ENCODE peak calls at places on chromosome 17, in nine cellular contexts. T is osteocyte; J is amniotic stem cell; W is thoracic aorta; Z is progenitor cell of endocrine pancreas; O is esophagus squamous epithelium; R is AG20443; C is effector memory CD4-positive, alpha-beta T cell; E is HEK293T. H is an unnamed sample.

GRCh38 chr17:79619196-79619595 is 8.3 kb upstream of the RBFOX3 start:
- DNase-seq in T (peak), J (no peak), W (no peak), Z (no peak), O (no peak), R (no peak), C (no peak), E (no peak), H (no peak)

GRCh38 chr17:9205520-9206159 is 184.3 kb downstream of the NTN1 start:
- DNase-seq in T (no peak), J (no peak), W (no peak), Z (no peak), O (no peak), R (no peak), C (no peak), E (no peak), H (no peak)

GRCh38 chr17:60695960-60696359 is 18.3 kb downstream of the BCAS3 start:
- DNase-seq in T (no peak), J (no peak), W (no peak), Z (no peak), O (no peak), R (peak), C (no peak), E (no peak), H (no peak)

GRCh38 chr17:65495255-65496060 is 66.0 kb downstream of the AXIN2 start:
- DNase-seq in T (no peak), J (no peak), W (no peak), Z (peak), O (no peak), R (no peak), C (no peak), E (no peak), H (peak)

GRCh38 chr17:76831316-76831715 is 36.9 kb upstream of the MGAT5B start:
- DNase-seq in T (no peak), J (no peak), W (no peak), Z (no peak), O (no peak), R (no peak), C (no peak), E (no peak), H (no peak)

GRCh38 chr17:50883850-50884291 is 17.7 kb upstream of the TOB1 start:
- DNase-seq in T (peak), J (no peak), W (no peak), Z (no peak), O (no peak), R (no peak), C (no peak), E (no peak), H (peak)

GRCh38 chr17:51647873-51648272 is 387.5 kb downstream of the UTP18 start:
- DNase-seq in T (no peak), J (no peak), W (no peak), Z (no peak), O (no peak), R (no peak), C (no peak), E (no peak), H (no peak)

GRCh38 chr17:43215341-43215740 is 3.7 kb downstream of the TMEM106A start:
- DNase-seq in T (no peak), J (no peak), W (no peak), Z (no peak), O (no peak), R (no peak), C (no peak), E (no peak), H (no peak)

GRCh38 chr17:68570531-68570930 is 30.6 kb downstream of the FAM20A start:
- DNase-seq in T (no peak), J (no peak), W (no peak), Z (no peak), O (no peak), R (no peak), C (no peak), E (no peak), H (no peak)

GRCh38 chr17:50196826-50197225 is 4.6 kb downstream of the COL1A1 start:
- DNase-seq in T (no peak), J (no peak), W (no peak), Z (no peak), O (no peak), R (no peak), C (no peak), E (no peak), H (no peak)

GRCh38 chr17:47726796-47727703 is 6.0 kb upstream of the TBX21 start:
- DNase-seq in T (no peak), J (no peak), W (no peak), Z (no peak), O (no peak), R (no peak), C (no peak), E (no peak), H (no peak)

GRCh38 chr17:58144801-58145200 is 3.4 kb upstream of the OR4D1 start:
- DNase-seq in T (no peak), J (no peak), W (no peak), Z (no peak), O (no peak), R (no peak), C (no peak), E (no peak), H (no peak)

GRCh38 chr17:1561420-1562177 is 993 bp downstream of the PITPNA start:
- DNase-seq in T (no peak), J (no peak), W (no peak), Z (peak), O (no peak), R (peak), C (no peak), E (peak), H (no peak)

GRCh38 chr17:13266596-13266995 is 248.8 kb upstream of the ELAC2 start:
- DNase-seq in T (no peak), J (no peak), W (no peak), Z (no peak), O (no peak), R (peak), C (no peak), E (no peak), H (no peak)

GRCh38 chr17:1142503-1143095 is 37.2 kb downstream of the ABR start:
- DNase-seq in T (no peak), J (no peak), W (no peak), Z (no peak), O (no peak), R (no peak), C (no peak), E (no peak), H (no peak)

GRCh38 chr17:19268611-19269010 is 31.4 kb downstream of the EPN2 start:
- DNase-seq in T (no peak), J (no peak), W (no peak), Z (no peak), O (no peak), R (no peak), C (no peak), E (no peak), H (no peak)

GRCh38 chr17:50423553-50424159 is 2.4 kb upstream of the ACSF2 start:
- DNase-seq in T (no peak), J (no peak), W (no peak), Z (no peak), O (no peak), R (peak), C (no peak), E (peak), H (peak)

GRCh38 chr17:39018267-39019134 is 51.3 kb upstream of the FBXO47 start:
- DNase-seq in T (no peak), J (no peak), W (no peak), Z (no peak), O (no peak), R (no peak), C (no peak), E (no peak), H (peak)

GRCh38 chr17:62735027-62735651 is 73.0 kb downstream of the MARCHF10 start:
- DNase-seq in T (no peak), J (no peak), W (no peak), Z (no peak), O (no peak), R (no peak), C (no peak), E (no peak), H (no peak)

GRCh38 chr17:39236981-39237441 is 11.3 kb upstream of the STAC2 start:
- DNase-seq in T (no peak), J (no peak), W (no peak), Z (no peak), O (no peak), R (no peak), C (no peak), E (no peak), H (peak)

GRCh38 chr17:77462101-77462500 is 321.3 kb downstream of the SEC14L1 start:
- DNase-seq in T (no peak), J (no peak), W (no peak), Z (no peak), O (no peak), R (no peak), C (no peak), E (no peak), H (no peak)

GRCh38 chr17:43410557-43411368 is 12.0 kb downstream of the ARL4D start:
- DNase-seq in T (no peak), J (no peak), W (no peak), Z (no peak), O (no peak), R (peak), C (no peak), E (no peak), H (peak)

GRCh38 chr17:43468746-43469544 is 14.8 kb upstream of the DHX8 start:
- DNase-seq in T (no peak), J (peak), W (no peak), Z (no peak), O (no peak), R (peak), C (no peak), E (no peak), H (no peak)

GRCh38 chr17:59378621-59379194 is 47.3 kb downstream of the YPEL2 start:
- DNase-seq in T (no peak), J (peak), W (no peak), Z (no peak), O (no peak), R (peak), C (no peak), E (no peak), H (peak)

GRCh38 chr17:40937384-40937819 is at the start of gene KRT23:
- DNase-seq in T (no peak), J (no peak), W (no peak), Z (no peak), O (no peak), R (no peak), C (no peak), E (no peak), H (peak)

GRCh38 chr17:79887451-79887991 is 48.3 kb upstream of the CBX4 start:
- DNase-seq in T (no peak), J (no peak), W (no peak), Z (no peak), O (no peak), R (no peak), C (no peak), E (no peak), H (no peak)

GRCh38 chr17:29393451-29393850 is 3.3 kb downstream of the TAOK1 start:
- DNase-seq in T (no peak), J (no peak), W (no peak), Z (no peak), O (no peak), R (peak), C (no peak), E (no peak), H (no peak)

H was measured in HT-29.